ENCODE peak calls at places on chromosome 20, in eight cellular contexts. J, P, T, X, S, Y, R and G are unnamed samples.

GRCh38 chr20:5354871-5355270 is 38.1 kb upstream of the PROKR2 start:
- DNase-seq in J (no peak), P (no peak), T (no peak), X (no peak), S (no peak), Y (no peak), R (no peak), G (no peak)

GRCh38 chr20:21272279-21272678 is 30.9 kb upstream of the XRN2 start:
- DNase-seq in J (no peak), P (no peak), T (no peak), X (peak), S (no peak), Y (no peak), R (no peak), G (no peak)

GRCh38 chr20:47456041-47456537 is 45.6 kb upstream of the NCOA3 start:
- DNase-seq in J (no peak), P (no peak), T (no peak), X (no peak), S (no peak), Y (no peak), R (no peak), G (no peak)

GRCh38 chr20:655730-656624 is 3.0 kb upstream of the SRXN1 start:
- DNase-seq in J (no peak), P (no peak), T (no peak), X (no peak), S (no peak), Y (no peak), R (no peak), G (no peak)

GRCh38 chr20:46519678-46520077 is 6.3 kb upstream of the ZNF334 start:
- DNase-seq in J (no peak), P (no peak), T (no peak), X (no peak), S (no peak), Y (no peak), R (no peak), G (no peak)

GRCh38 chr20:24580855-24581254 is 111.4 kb downstream of the SYNDIG1 start:
- DNase-seq in J (no peak), P (no peak), T (no peak), X (no peak), S (no peak), Y (no peak), R (no peak), G (no peak)

GRCh38 chr20:64001607-64002011 is 20.7 kb downstream of the PRPF6 start:
- DNase-seq in J (no peak), P (no peak), T (no peak), X (no peak), S (no peak), Y (no peak), R (no peak), G (no peak)

GRCh38 chr20:64142546-64142945 is 21.7 kb upstream of the MYT1 start:
- DNase-seq in J (no peak), P (no peak), T (no peak), X (no peak), S (no peak), Y (peak), R (no peak), G (no peak)

GRCh38 chr20:58555078-58555765 is 40.0 kb upstream of the APCDD1L start:
- DNase-seq in J (no peak), P (no peak), T (no peak), X (peak), S (no peak), Y (no peak), R (no peak), G (no peak)

GRCh38 chr20:38547288-38547825 is 33.6 kb upstream of the ADIG start:
- DNase-seq in J (no peak), P (no peak), T (no peak), X (no peak), S (no peak), Y (no peak), R (no peak), G (no peak)

GRCh38 chr20:57342829-57343228 is 8.2 kb upstream of the RAE1 start:
- DNase-seq in J (no peak), P (no peak), T (no peak), X (peak), S (no peak), Y (no peak), R (no peak), G (no peak)

GRCh38 chr20:25859649-25860530 is 163.2 kb upstream of the ZNF337 start:
- DNase-seq in J (peak), P (peak), T (peak), X (peak), S (peak), Y (peak), R (peak), G (peak)

GRCh38 chr20:15346657-15347280 is 1009.4 kb upstream of the FLRT3 start:
- DNase-seq in J (no peak), P (no peak), T (no peak), X (no peak), S (no peak), Y (no peak), R (no peak), G (no peak)

GRCh38 chr20:21508230-21509078 is 5.4 kb downstream of the NKX2-2 start:
- DNase-seq in J (no peak), P (no peak), T (peak), X (no peak), S (no peak), Y (peak), R (no peak), G (no peak)

GRCh38 chr20:8509809-8510208 is 377.7 kb downstream of the PLCB1 start:
- DNase-seq in J (no peak), P (no peak), T (no peak), X (no peak), S (no peak), Y (no peak), R (no peak), G (no peak)

GRCh38 chr20:1539816-1540215 is 17.7 kb downstream of the SIRPD start:
- DNase-seq in J (no peak), P (no peak), T (no peak), X (no peak), S (no peak), Y (no peak), R (no peak), G (no peak)

GRCh38 chr20:33843854-33844253 is 32.7 kb downstream of the CHMP4B start:
- DNase-seq in J (peak), P (no peak), T (no peak), X (no peak), S (no peak), Y (no peak), R (peak), G (no peak)

GRCh38 chr20:12788936-12789335 is 219.8 kb upstream of the SPTLC3 start:
- DNase-seq in J (no peak), P (no peak), T (no peak), X (no peak), S (no peak), Y (no peak), R (no peak), G (no peak)

GRCh38 chr20:38698541-38698940 is 25.7 kb upstream of the SLC32A1 start:
- DNase-seq in J (no peak), P (no peak), T (no peak), X (no peak), S (no peak), Y (no peak), R (no peak), G (no peak)

GRCh38 chr20:32727663-32728062 is 15.6 kb downstream of the COMMD7 start:
- DNase-seq in J (no peak), P (peak), T (no peak), X (peak), S (no peak), Y (no peak), R (no peak), G (no peak)

GRCh38 chr20:32585011-32585518 is at the start of gene NOL4L:
- DNase-seq in J (peak), P (no peak), T (peak), X (peak), S (no peak), Y (peak), R (peak), G (peak)

GRCh38 chr20:6940052-6940451 is 172.6 kb downstream of the BMP2 start:
- DNase-seq in J (no peak), P (no peak), T (peak), X (no peak), S (no peak), Y (peak), R (no peak), G (no peak)

GRCh38 chr20:39216195-39216594 is 254.1 kb downstream of the DHX35 start:
- DNase-seq in J (no peak), P (no peak), T (no peak), X (no peak), S (no peak), Y (no peak), R (no peak), G (no peak)

GRCh38 chr20:23622839-23623343 is 14.9 kb downstream of the CST3 start:
- DNase-seq in J (peak), P (peak), T (no peak), X (peak), S (peak), Y (no peak), R (no peak), G (no peak)

GRCh38 chr20:6767536-6768227 is at the start of gene BMP2:
- DNase-seq in J (peak), P (peak), T (peak), X (peak), S (peak), Y (peak), R (peak), G (no peak)

GRCh38 chr20:37416202-37417145 is 70.5 kb downstream of the SRC start:
- DNase-seq in J (no peak), P (no peak), T (no peak), X (no peak), S (no peak), Y (no peak), R (no peak), G (no peak)

GRCh38 chr20:39190666-39191570 is 228.8 kb downstream of the DHX35 start:
- DNase-seq in J (peak), P (no peak), T (peak), X (peak), S (no peak), Y (no peak), R (no peak), G (no peak)

GRCh38 chr20:34705383-34706021 is 1.4 kb downstream of the TP53INP2 start:
- DNase-seq in J (peak), P (no peak), T (peak), X (peak), S (peak), Y (no peak), R (no peak), G (no peak)

GRCh38 chr20:12597491-12597890 is 411.3 kb upstream of the SPTLC3 start:
- DNase-seq in J (no peak), P (no peak), T (no peak), X (no peak), S (no peak), Y (no peak), R (no peak), G (no peak)

DNA sequence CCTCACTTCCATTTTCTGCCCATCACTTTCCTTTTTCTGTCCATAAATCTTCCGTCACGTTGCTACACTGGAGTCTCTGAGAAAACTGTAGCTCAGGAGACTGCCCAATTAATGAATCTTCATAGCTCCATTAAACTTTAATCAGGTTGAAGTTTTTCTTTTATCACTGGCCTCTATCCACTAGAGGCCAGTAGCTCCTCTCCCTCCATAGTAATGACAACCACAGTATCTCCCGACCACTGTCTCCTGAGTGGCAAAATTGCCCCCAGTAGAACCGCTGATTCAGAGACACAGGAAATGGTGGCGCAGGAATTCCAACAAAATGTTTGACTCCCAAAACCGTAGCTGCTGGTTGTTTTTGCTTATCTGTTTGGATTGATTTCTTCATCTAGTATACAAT is 18.4 kb upstream of the DOK5 start:
- DNase-seq in J (no peak), P (no peak), T (peak), X (no peak), S (no peak), Y (no peak), R (no peak), G (no peak)
- TF ChIP-seq CTCF in J (no peak), P (peak), T (peak), X (no peak), S (no peak), Y (peak), R (no peak), G (peak)

GRCh38 chr20:52103469-52103910 is 88.1 kb downstream of the ZFP64 start:
- DNase-seq in J (no peak), P (no peak), T (peak), X (peak), S (no peak), Y (peak), R (no peak), G (no peak)

GRCh38 chr20:52104546-52105044 is 87.0 kb downstream of the ZFP64 start:
- DNase-seq in J (no peak), P (no peak), T (peak), X (peak), S (no peak), Y (peak), R (no peak), G (no peak)

GRCh38 chr20:52105045-52105572 is 86.5 kb downstream of the ZFP64 start:
- DNase-seq in J (no peak), P (no peak), T (peak), X (peak), S (no peak), Y (peak), R (no peak), G (no peak)

GRCh38 chr20:52103911-52104545 is 87.6 kb downstream of the ZFP64 start:
- DNase-seq in J (no peak), P (no peak), T (peak), X (no peak), S (no peak), Y (peak), R (no peak), G (no peak)

GRCh38 chr20:52105573-52106422 is 85.8 kb downstream of the ZFP64 start:
- DNase-seq in J (no peak), P (no peak), T (peak), X (peak), S (no peak), Y (peak), R (no peak), G (no peak)
- TF ChIP-seq CTCF in J (no peak), P (no peak), T (peak), X (peak), S (no peak), Y (peak), R (peak), G (peak)

GRCh38 chr20:18258126-18258860 is 30.0 kb upstream of the ZNF133 start:
- DNase-seq in J (no peak), P (no peak), T (peak), X (no peak), S (no peak), Y (peak), R (no peak), G (no peak)
- TF ChIP-seq CTCF in J (no peak), P (no peak), T (peak), X (no peak), S (no peak), Y (peak), R (no peak), G (no peak)

GRCh38 chr20:51562334-51563140 is 20.0 kb upstream of the NFATC2 start:
- DNase-seq in J (peak), P (peak), T (peak), X (peak), S (peak), Y (peak), R (peak), G (no peak)
- TF ChIP-seq CTCF in J (no peak), P (no peak), T (peak), X (no peak), S (no peak), Y (peak), R (no peak), G (peak)

DNA sequence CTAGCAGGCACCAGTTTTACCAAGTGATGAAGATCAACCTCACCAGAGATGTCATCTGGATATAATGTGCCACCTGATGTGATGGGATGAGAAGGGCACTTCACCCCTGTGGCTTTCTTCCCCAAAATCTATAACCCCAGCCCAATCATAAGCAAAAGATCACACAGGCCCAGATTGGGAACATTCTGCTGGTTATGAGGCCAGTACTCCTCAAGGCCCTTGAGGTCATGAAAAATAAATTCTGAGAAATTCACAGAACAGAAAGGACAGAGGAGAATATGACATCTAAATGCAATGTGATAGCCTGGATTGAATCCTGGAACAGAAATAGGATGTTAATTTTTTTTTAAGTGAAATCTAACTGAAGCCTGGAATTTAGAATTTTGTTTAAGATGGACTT is 243.5 kb downstream of the CBLN4 start:
- DNase-seq in J (no peak), P (no peak), T (no peak), X (no peak), S (no peak), Y (no peak), R (no peak), G (no peak)
- TF ChIP-seq CTCF in J (no peak), P (no peak), T (no peak), X (no peak), S (no peak), Y (no peak), R (no peak), G (no peak)

GRCh38 chr20:62349537-62350097 is 17.5 kb downstream of the LAMA5 start:
- DNase-seq in J (no peak), P (no peak), T (no peak), X (no peak), S (no peak), Y (no peak), R (no peak), G (no peak)
- TF ChIP-seq CTCF in J (no peak), P (no peak), T (no peak), X (no peak), S (no peak), Y (no peak), R (no peak), G (no peak)

GRCh38 chr20:19683822-19684221 is 74.2 kb upstream of the RIN2 start:
- DNase-seq in J (no peak), P (no peak), T (no peak), X (no peak), S (no peak), Y (no peak), R (no peak), G (no peak)

GRCh38 chr20:19691125-19691524 is 66.9 kb upstream of the RIN2 start:
- DNase-seq in J (no peak), P (no peak), T (no peak), X (no peak), S (no peak), Y (no peak), R (no peak), G (no peak)

GRCh38 chr20:19690462-19690861 is 67.6 kb upstream of the RIN2 start:
- DNase-seq in J (no peak), P (no peak), T (peak), X (no peak), S (no peak), Y (no peak), R (no peak), G (no peak)

GRCh38 chr20:19692100-19692499 is 66.0 kb upstream of the RIN2 start:
- DNase-seq in J (no peak), P (no peak), T (no peak), X (peak), S (no peak), Y (no peak), R (no peak), G (no peak)

DNA sequence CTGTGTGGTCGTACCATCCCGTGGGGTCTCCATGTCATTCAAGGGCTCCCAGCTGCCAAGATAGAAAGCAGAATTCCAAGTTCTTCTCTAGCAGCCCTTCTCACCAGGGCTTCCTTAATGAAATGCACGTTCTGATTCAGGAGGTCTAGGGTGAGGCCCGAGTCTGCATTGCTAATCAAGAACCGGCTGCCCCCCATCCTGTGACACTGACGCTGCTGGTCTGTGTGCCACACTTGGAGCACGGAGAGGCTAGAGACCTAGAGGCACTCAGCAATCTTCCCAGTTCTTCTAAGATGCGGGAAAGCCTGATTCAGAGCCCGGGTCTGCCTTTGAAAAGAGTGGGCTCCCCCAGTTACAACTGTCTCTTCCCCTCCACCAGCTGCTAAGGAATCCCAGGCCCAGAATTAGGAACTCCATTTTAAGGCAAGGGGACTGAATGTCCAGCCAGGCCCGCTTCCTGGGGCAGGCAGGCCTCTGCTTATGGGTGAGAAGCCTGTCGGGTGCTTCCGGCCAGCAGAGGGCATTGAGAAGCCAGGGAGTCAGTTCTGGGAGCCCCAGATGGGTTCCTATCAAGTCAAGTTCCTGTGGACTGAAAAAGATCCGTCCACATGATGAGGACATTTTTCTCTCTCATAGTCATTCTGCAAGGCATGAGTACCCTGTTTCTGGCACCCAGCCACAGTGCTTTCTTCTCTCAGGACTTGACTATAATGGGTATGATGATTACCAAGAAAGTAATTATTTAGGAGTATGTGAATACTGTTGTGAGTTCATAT is 69.8 kb upstream of the RIN2 start:
- DNase-seq in J (peak), P (peak), T (peak), X (peak), S (peak), Y (peak), R (no peak), G (no peak)
- TF ChIP-seq CTCF in J (no peak), P (peak), T (peak), X (peak), S (peak), Y (peak), R (no peak), G (peak)

GRCh38 chr20:43752561-43753301 is 25.9 kb upstream of the GTSF1L start:
- DNase-seq in J (no peak), P (no peak), T (no peak), X (peak), S (peak), Y (no peak), R (peak), G (no peak)

GRCh38 chr20:43749734-43750294 is 23.0 kb upstream of the GTSF1L start:
- DNase-seq in J (peak), P (peak), T (peak), X (peak), S (peak), Y (peak), R (peak), G (no peak)

GRCh38 chr20:43750774-43751166 is 24.0 kb upstream of the GTSF1L start:
- DNase-seq in J (no peak), P (no peak), T (no peak), X (no peak), S (no peak), Y (no peak), R (no peak), G (no peak)

GRCh38 chr20:43752051-43752360 is 25.2 kb upstream of the GTSF1L start:
- DNase-seq in J (no peak), P (no peak), T (no peak), X (no peak), S (no peak), Y (no peak), R (no peak), G (no peak)

GRCh38 chr20:43751167-43752050 is 24.6 kb upstream of the GTSF1L start:
- DNase-seq in J (no peak), P (no peak), T (no peak), X (peak), S (no peak), Y (no peak), R (peak), G (no peak)
- TF ChIP-seq CTCF in J (no peak), P (no peak), T (no peak), X (peak), S (no peak), Y (no peak), R (no peak), G (no peak)

GRCh38 chr20:41245086-41245707 is 72.3 kb downstream of the ZHX3 start:
- DNase-seq in J (no peak), P (no peak), T (peak), X (peak), S (peak), Y (peak), R (no peak), G (no peak)

GRCh38 chr20:41248371-41249024 is 69.0 kb downstream of the ZHX3 start:
- DNase-seq in J (no peak), P (no peak), T (no peak), X (peak), S (no peak), Y (no peak), R (no peak), G (no peak)

GRCh38 chr20:41249371-41249770 is 68.2 kb downstream of the ZHX3 start:
- DNase-seq in J (no peak), P (peak), T (no peak), X (peak), S (peak), Y (peak), R (peak), G (no peak)

GRCh38 chr20:41247523-41248370 is 69.8 kb downstream of the ZHX3 start:
- DNase-seq in J (no peak), P (no peak), T (no peak), X (no peak), S (no peak), Y (no peak), R (no peak), G (no peak)

GRCh38 chr20:41249781-41250281 is 67.7 kb downstream of the ZHX3 start:
- DNase-seq in J (peak), P (no peak), T (peak), X (no peak), S (peak), Y (peak), R (no peak), G (no peak)
- TF ChIP-seq CTCF in J (peak), P (peak), T (peak), X (peak), S (no peak), Y (peak), R (peak), G (peak)